ENCODE peak calls at places on chromosome 9, in eight cellular contexts. A, M, V, K, N, E, W and S are unnamed samples.

GRCh38 chr9:94086468-94086867 is 2.2 kb downstream of the PTPDC1 start:
- DNase-seq in N (peak), E (peak), A (peak), V (no peak), K (peak), M (no peak), W (no peak), S (no peak)

GRCh38 chr9:137761032-137761431 is 116.5 kb upstream of the CACNA1B start:
- DNase-seq in V (no peak), W (peak), M (no peak), K (no peak), N (no peak), E (no peak), A (no peak), S (no peak)

GRCh38 chr9:119215651-119216050 is 153.6 kb downstream of the BRINP1 start:
- DNase-seq in M (no peak), W (no peak), K (no peak), V (no peak), N (no peak), E (no peak), A (no peak), S (no peak)

GRCh38 chr9:88313364-88314220 is 74.7 kb upstream of the SPIN1 start:
- DNase-seq in M (no peak), A (no peak), K (no peak), V (no peak), W (peak), N (no peak), E (no peak), S (no peak)

GRCh38 chr9:114300153-114300845 is 22.6 kb upstream of the ORM1 start:
- DNase-seq in N (no peak), V (no peak), K (no peak), A (no peak), E (no peak), W (no peak), M (no peak), S (peak)

GRCh38 chr9:129458155-129458661 is 162.7 kb downstream of the C9orf50 start:
- DNase-seq in W (peak), M (no peak), V (no peak), K (no peak), A (no peak), E (no peak), N (no peak), S (peak)

GRCh38 chr9:131732061-131732526 is 7.8 kb downstream of the RAPGEF1 start:
- DNase-seq in E (peak), M (peak), W (no peak), A (peak), V (no peak), K (no peak), N (no peak), S (no peak)

GRCh38 chr9:88889386-88889785 is 101.9 kb upstream of the S1PR3 start:
- DNase-seq in K (no peak), A (peak), N (no peak), E (peak), W (no peak), V (no peak), M (no peak), S (no peak)

GRCh38 chr9:91714020-91714721 is 235.9 kb downstream of the ROR2 start:
- DNase-seq in E (peak), K (no peak), N (peak), V (no peak), W (peak), M (peak), A (peak), S (no peak)

GRCh38 chr9:98220911-98221310 is 28.5 kb upstream of the CORO2A start:
- DNase-seq in M (no peak), A (no peak), E (no peak), K (no peak), W (no peak), N (no peak), V (no peak), S (no peak)

GRCh38 chr9:130262061-130262745 is 3.4 kb upstream of the HMCN2 start:
- DNase-seq in N (no peak), E (no peak), V (no peak), K (no peak), M (no peak), W (no peak), A (no peak), S (no peak)